ENCODE peak calls at places on chromosome 4, in four cellular contexts. A, E, B and R are unnamed samples.
A peak's percentile ranks its signal among the peaks of the same experiment; 100 is the strongest.

GRCh38 chr4:39494354-39494753 is 32.9 kb downstream of the UGDH start:
- DNase-seq in A (no peak), B (no peak), E (no peak), R (no peak)

GRCh38 chr4:32569844-32570243 is 1849.7 kb downstream of the PCDH7 start:
- DNase-seq in E (no peak), A (no peak), B (no peak), R (no peak)

GRCh38 chr4:76590847-76591281 is 155.8 kb downstream of the SHROOM3 start:
- DNase-seq in A (peak; percentile 86), E (peak; percentile 89), B (no peak), R (no peak)

GRCh38 chr4:81724925-81725329 is 253.2 kb upstream of the RASGEF1B start:
- DNase-seq in E (no peak), A (no peak), B (no peak), R (no peak)

GRCh38 chr4:23946307-23946706 is 56.5 kb upstream of the PPARGC1A start:
- DNase-seq in B (no peak), E (no peak), A (no peak), R (no peak)

GRCh38 chr4:6938758-6939201 is 29.2 kb downstream of the TBC1D14 start:
- DNase-seq in B (no peak), E (no peak), A (no peak), R (no peak)

GRCh38 chr4:1234296-1234695 is 14.6 kb downstream of the CTBP1 start:
- DNase-seq in B (no peak), A (no peak), E (no peak), R (no peak)

GRCh38 chr4:125666635-125667034 is 351.9 kb downstream of the FAT4 start:
- DNase-seq in E (no peak), B (no peak), A (no peak), R (no peak)

GRCh38 chr4:10079256-10079655 is 37.3 kb downstream of the WDR1 start:
- DNase-seq in B (no peak), A (no peak), E (no peak), R (no peak)

GRCh38 chr4:62531731-62532130 is 1331.6 kb downstream of the ADGRL3 start:
- DNase-seq in B (no peak), A (no peak), E (no peak), R (no peak)

GRCh38 chr4:108107729-108108382 is 60.9 kb downstream of the LEF1 start:
- DNase-seq in B (no peak), E (no peak), A (no peak), R (no peak)

GRCh38 chr4:112519689-112520597 is 4.0 kb upstream of the NEUROG2 start:
- DNase-seq in E (no peak), A (no peak), B (no peak), R (no peak)

GRCh38 chr4:8114456-8115202 is 44.0 kb downstream of the ABLIM2 start:
- DNase-seq in A (no peak), B (no peak), E (no peak), R (no peak)

GRCh38 chr4:87377816-87378215 is 13.2 kb downstream of the HSD17B11 start:
- DNase-seq in A (no peak), E (no peak), B (no peak), R (no peak)

GRCh38 chr4:159685406-159686092 is 582.7 kb downstream of the RAPGEF2 start:
- DNase-seq in B (no peak), E (no peak), A (peak; percentile 38), R (peak; percentile 82)

GRCh38 chr4:139848043-139848442 is 182.4 kb downstream of the MGST2 start:
- DNase-seq in A (no peak), E (no peak), B (no peak), R (no peak)

GRCh38 chr4:26130173-26130572 is 190.6 kb upstream of the RBPJ start:
- DNase-seq in B (no peak), E (no peak), A (no peak), R (no peak)

GRCh38 chr4:182895791-182896292 is 21.3 kb downstream of the DCTD start:
- DNase-seq in E (no peak), B (no peak), A (no peak), R (no peak)